ENCODE peak calls at places on chromosomes 4 and X, in six cellular contexts. O is effector memory CD4-positive, alpha-beta T cell; V is uterus; W is fibroblast of lung; D is colonic mucosa; U is adrenal gland. J is an unnamed sample. For H3K9me3, the result is how much of the 10 kb centered on the place peaks cover.

GRCh38 chrX:7027071-7027470 is 120.4 kb upstream of the STS start:
- DNase-seq in O (no peak), V (no peak), W (no peak), D (peak), U (no peak), J (no peak)

GRCh38 chr4:139672215-139672614 is 6.6 kb downstream of the MGST2 start:
- DNase-seq in O (no peak), V (no peak), W (no peak), D (no peak), U (no peak), J (no peak)

GRCh38 chr4:16443504-16444088 is 217.3 kb upstream of the TAPT1 start:
- DNase-seq in O (no peak), V (no peak), W (peak), D (peak), U (no peak), J (no peak)

GRCh38 chr4:164221631-164222030 is 532.3 kb upstream of the SMIM31 start:
- DNase-seq in O (no peak), V (no peak), W (peak), D (no peak), U (no peak), J (no peak)

GRCh38 chr4:11894976-11895375 is 466.3 kb upstream of the HS3ST1 start:
- DNase-seq in O (no peak), V (no peak), W (no peak), D (no peak), U (no peak), J (no peak)

GRCh38 chr4:22129454-22130075 is 181.0 kb upstream of the KCNIP4 start:
- DNase-seq in O (no peak), V (no peak), W (peak), D (peak), U (no peak), J (no peak)

GRCh38 chr4:41294445-41295062 is 37.8 kb downstream of the UCHL1 start:
- DNase-seq in O (no peak), V (no peak), W (no peak), D (no peak), U (no peak), J (no peak)

GRCh38 chr4:169202143-169202699 is 68.5 kb downstream of the SH3RF1 start:
- DNase-seq in O (no peak), V (no peak), W (no peak), D (no peak), U (no peak), J (no peak)

GRCh38 chrX:40722930-40723329 is 12.4 kb downstream of the MED14 start:
- DNase-seq in O (no peak), V (no peak), W (no peak), D (no peak), U (no peak), J (no peak)

GRCh38 chr4:48445704-48446103 is 37.4 kb upstream of the SLC10A4 start:
- DNase-seq in O (no peak), V (no peak), W (no peak), D (no peak), U (no peak), J (no peak)

GRCh38 chr4:124144302-124144701 is 568.2 kb downstream of the ANKRD50 start:
- DNase-seq in O (no peak), V (peak), W (peak), D (no peak), U (no peak), J (no peak)

GRCh38 chr4:67566335-67566734 is 7.8 kb downstream of the STAP1 start:
- DNase-seq in O (no peak), V (no peak), W (no peak), D (no peak), U (no peak), J (no peak)

GRCh38 chrX:11665144-11666040 is at the start of gene ARHGAP6:
- DNase-seq in O (no peak), V (peak), W (peak), D (peak), U (no peak), J (no peak)

GRCh38 chr4:122285285-122285684 is 93.5 kb upstream of the ADAD1 start:
- DNase-seq in O (no peak), V (no peak), W (peak), D (no peak), U (no peak), J (no peak)

GRCh38 chrX:45479196-45479834 is 278.6 kb upstream of the DIPK2B start:
- DNase-seq in O (no peak), V (no peak), W (peak), D (no peak), U (no peak), J (no peak)

GRCh38 chrX:42944381-42944998 is 166.5 kb upstream of the PPP1R2C start:
- DNase-seq in O (no peak), V (no peak), W (no peak), D (no peak), U (no peak), J (no peak)
- H3K9me3 ChIP-seq in O (under half), V (under half), W (under half), D (under half), U (under half), J (under half)

GRCh38 chrX:701673-702072 is 71.1 kb downstream of the SHOX start:
- DNase-seq in O (no peak), V (no peak), W (no peak), D (no peak), U (no peak), J (no peak)
- H3K9me3 ChIP-seq in O (under half), V (under half), W (under half), D (under half), U (under half), J (under half)

GRCh38 chrX:57265126-57265525 is 21.4 kb upstream of the FAAH2 start:
- DNase-seq in O (no peak), V (no peak), W (no peak), D (no peak), U (no peak), J (no peak)

GRCh38 chrX:57266275-57266674 is 20.2 kb upstream of the FAAH2 start:
- DNase-seq in O (no peak), V (no peak), W (no peak), D (no peak), U (no peak), J (no peak)

GRCh38 chrX:57266871-57267270 is 19.6 kb upstream of the FAAH2 start:
- DNase-seq in O (no peak), V (no peak), W (no peak), D (no peak), U (no peak), J (no peak)

GRCh38 chrX:57270980-57271379 is 15.5 kb upstream of the FAAH2 start:
- DNase-seq in O (no peak), V (no peak), W (no peak), D (no peak), U (no peak), J (no peak)

DNA sequence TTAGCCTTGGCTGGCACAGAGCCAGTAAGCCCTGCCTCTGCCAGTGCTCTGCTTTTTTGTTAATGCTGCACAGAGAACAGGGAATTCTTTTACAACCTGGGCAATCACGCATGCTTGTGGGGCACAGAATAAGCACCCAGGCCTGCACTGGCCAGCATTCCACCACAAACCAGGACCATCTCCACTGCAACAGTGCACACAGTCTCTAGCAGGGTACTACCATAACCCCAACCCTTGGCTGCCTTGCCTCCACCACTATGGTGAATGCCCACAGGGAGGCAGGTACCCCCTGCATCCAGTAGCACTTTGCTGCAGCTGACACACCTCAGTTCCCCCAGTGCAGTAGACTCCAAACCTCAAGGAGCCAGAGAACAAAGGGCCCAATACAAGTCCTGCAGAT is 19.2 kb upstream of the FAAH2 start:
- DNase-seq in O (no peak), V (no peak), W (no peak), D (no peak), U (no peak), J (no peak)
- H3K9me3 ChIP-seq in O (under half), V (under half), W (under half), D (under half), U (under half), J (under half)

GRCh38 chr4:8835521-8836365 is 35.9 kb downstream of the HMX1 start:
- DNase-seq in O (no peak), V (peak), W (no peak), D (no peak), U (no peak), J (no peak)

GRCh38 chr4:8838296-8838695 is 33.3 kb downstream of the HMX1 start:
- DNase-seq in O (no peak), V (no peak), W (no peak), D (no peak), U (no peak), J (no peak)

GRCh38 chr4:8834681-8835220 is 36.9 kb downstream of the HMX1 start:
- DNase-seq in O (no peak), V (peak), W (no peak), D (no peak), U (no peak), J (no peak)

GRCh38 chr4:8837181-8837811 is 34.3 kb downstream of the HMX1 start:
- DNase-seq in O (no peak), V (peak), W (no peak), D (no peak), U (no peak), J (no peak)

GRCh38 chr4:8836664-8837171 is 34.9 kb downstream of the HMX1 start:
- DNase-seq in O (no peak), V (peak), W (no peak), D (no peak), U (no peak), J (peak)
- H3K9me3 ChIP-seq in O (under half), V (under half), W (under half), D (under half), U (under half), J (under half)

GRCh38 chr4:88357262-88357661 is 21.4 kb upstream of the HERC6 start:
- DNase-seq in O (no peak), V (no peak), W (no peak), D (no peak), U (no peak), J (no peak)

GRCh38 chr4:88359558-88359957 is 19.1 kb upstream of the HERC6 start:
- DNase-seq in O (no peak), V (no peak), W (no peak), D (no peak), U (no peak), J (no peak)

GRCh38 chr4:88356771-88357170 is 21.9 kb upstream of the HERC6 start:
- DNase-seq in O (no peak), V (no peak), W (no peak), D (no peak), U (no peak), J (no peak)

GRCh38 chr4:88360791-88361190 is 17.9 kb upstream of the HERC6 start:
- DNase-seq in O (no peak), V (no peak), W (no peak), D (no peak), U (no peak), J (no peak)

GRCh38 chr4:88360256-88360655 is 18.4 kb upstream of the HERC6 start:
- DNase-seq in O (no peak), V (no peak), W (no peak), D (no peak), U (no peak), J (no peak)
- H3K9me3 ChIP-seq in O (under half), V (under half), W (under half), D (under half), U (under half), J (under half)

GRCh38 chrX:20294957-20295356 is 28.2 kb upstream of the RPS6KA3 start:
- DNase-seq in O (no peak), V (no peak), W (no peak), D (no peak), U (no peak), J (no peak)
- H3K9me3 ChIP-seq in O (under half), V (under half), W (under half), D (under half), U (under half), J (under half)

J was measured in T-helper 17 cell.